ENCODE peak calls at places on chromosomes 16 and 17, in six cellular contexts. One of them, this sample, is unnamed.
A peak's percentile ranks its signal among the peaks of the same experiment; 100 is the strongest.

GRCh38 chr17:64632606-64633005 is 29.5 kb downstream of the SMURF2 start:
- DNase-seq in GM12865: no peak
- DNase-seq in osteoblast: no peak
- DNase-seq in neural progenitor cell: no peak
- DNase-seq in fibroblast of lung: peak; percentile 31
- DNase-seq in CD8-positive, alpha-beta T cell: no peak
- DNase-seq in this sample: no peak

GRCh38 chr17:19316756-19317358 is 45.7 kb downstream of the B9D1 start:
- DNase-seq in GM12865: no peak
- DNase-seq in osteoblast: no peak
- DNase-seq in neural progenitor cell: no peak
- DNase-seq in fibroblast of lung: peak; percentile 50
- DNase-seq in CD8-positive, alpha-beta T cell: no peak
- DNase-seq in this sample: no peak

GRCh38 chr16:12120331-12120981 is 143.9 kb downstream of the SNX29 start:
- DNase-seq in GM12865: no peak
- DNase-seq in osteoblast: peak; percentile 97
- DNase-seq in neural progenitor cell: no peak
- DNase-seq in fibroblast of lung: peak; percentile 70
- DNase-seq in CD8-positive, alpha-beta T cell: no peak
- DNase-seq in this sample: no peak

GRCh38 chr16:8866118-8866883 is 2.5 kb downstream of the CARHSP1 start:
- DNase-seq in GM12865: no peak
- DNase-seq in osteoblast: peak; percentile 90
- DNase-seq in neural progenitor cell: peak; percentile 96
- DNase-seq in fibroblast of lung: peak; percentile 31
- DNase-seq in CD8-positive, alpha-beta T cell: no peak
- DNase-seq in this sample: no peak

GRCh38 chr17:75983501-75984181 is 4.6 kb downstream of the TEN1 start:
- DNase-seq in GM12865: no peak
- DNase-seq in osteoblast: peak; percentile 11
- DNase-seq in neural progenitor cell: no peak
- DNase-seq in fibroblast of lung: peak; percentile 67
- DNase-seq in CD8-positive, alpha-beta T cell: no peak
- DNase-seq in this sample: no peak

GRCh38 chr17:35537569-35538209 is at the start of gene SLFN12L:
- DNase-seq in GM12865: peak; percentile 82
- DNase-seq in osteoblast: peak; percentile 41
- DNase-seq in neural progenitor cell: no peak
- DNase-seq in fibroblast of lung: no peak
- DNase-seq in CD8-positive, alpha-beta T cell: no peak
- DNase-seq in this sample: no peak

GRCh38 chr17:74816883-74817620 is 40.9 kb upstream of the NAT9 start:
- DNase-seq in GM12865: no peak
- DNase-seq in osteoblast: no peak
- DNase-seq in neural progenitor cell: no peak
- DNase-seq in fibroblast of lung: no peak
- DNase-seq in CD8-positive, alpha-beta T cell: no peak
- DNase-seq in this sample: no peak

GRCh38 chr17:50176559-50177471 is 11.0 kb downstream of the SGCA start:
- DNase-seq in GM12865: no peak
- DNase-seq in osteoblast: no peak
- DNase-seq in neural progenitor cell: no peak
- DNase-seq in fibroblast of lung: peak; percentile 33
- DNase-seq in CD8-positive, alpha-beta T cell: no peak
- DNase-seq in this sample: no peak

GRCh38 chr17:47999612-48000011 is 28.7 kb downstream of the CDK5RAP3 start:
- DNase-seq in GM12865: no peak
- DNase-seq in osteoblast: peak; percentile 91
- DNase-seq in neural progenitor cell: no peak
- DNase-seq in fibroblast of lung: peak; percentile 72
- DNase-seq in CD8-positive, alpha-beta T cell: no peak
- DNase-seq in this sample: no peak

GRCh38 chr17:49850772-49851386 is 3.0 kb upstream of the TAC4 start:
- DNase-seq in GM12865: no peak
- DNase-seq in osteoblast: peak; percentile 89
- DNase-seq in neural progenitor cell: peak; percentile 54
- DNase-seq in fibroblast of lung: no peak
- DNase-seq in CD8-positive, alpha-beta T cell: peak; percentile 5
- DNase-seq in this sample: no peak

GRCh38 chr16:67719048-67719777 is at the start of gene GFOD2:
- DNase-seq in GM12865: peak; percentile 96
- DNase-seq in osteoblast: peak; percentile 100
- DNase-seq in neural progenitor cell: peak; percentile 98
- DNase-seq in fibroblast of lung: peak; percentile 86
- DNase-seq in CD8-positive, alpha-beta T cell: peak; percentile 100
- DNase-seq in this sample: peak; percentile 77

GRCh38 chr16:67720236-67720635 is 1.1 kb upstream of the GFOD2 start:
- DNase-seq in GM12865: no peak
- DNase-seq in osteoblast: peak; percentile 84
- DNase-seq in neural progenitor cell: peak; percentile 5
- DNase-seq in fibroblast of lung: no peak
- DNase-seq in CD8-positive, alpha-beta T cell: no peak
- DNase-seq in this sample: no peak

GRCh38 chr16:67723151-67723915 is 4.2 kb upstream of the GFOD2 start:
- DNase-seq in GM12865: no peak
- DNase-seq in osteoblast: peak; percentile 85
- DNase-seq in neural progenitor cell: no peak
- DNase-seq in fibroblast of lung: peak; percentile 84
- DNase-seq in CD8-positive, alpha-beta T cell: no peak
- DNase-seq in this sample: peak; percentile 52

GRCh38 chr16:67718668-67719047 is 458 bp downstream of the GFOD2 start:
- DNase-seq in GM12865: peak; percentile 25
- DNase-seq in osteoblast: peak; percentile 65
- DNase-seq in neural progenitor cell: no peak
- DNase-seq in fibroblast of lung: no peak
- DNase-seq in CD8-positive, alpha-beta T cell: no peak
- DNase-seq in this sample: no peak

DNA sequence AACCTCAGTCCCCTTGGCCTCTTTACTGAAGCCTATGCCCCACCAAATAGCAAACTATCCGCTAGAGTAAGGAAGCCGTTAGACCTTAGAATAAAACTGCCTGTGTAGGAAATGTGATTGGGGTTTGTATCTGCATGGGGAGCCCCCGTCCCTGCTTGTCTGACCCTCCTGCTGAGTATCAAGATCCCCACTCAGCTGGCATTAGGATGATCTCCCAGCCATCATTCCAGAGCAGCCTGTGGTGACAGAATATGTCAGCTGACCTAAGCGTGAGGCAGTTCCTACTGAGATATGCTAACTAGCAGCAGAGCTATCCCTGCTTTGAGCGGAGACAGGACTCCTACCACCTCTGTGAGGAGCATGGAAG is 645 bp upstream of the GFOD2 start:
- DNase-seq in GM12865: peak; percentile 30
- DNase-seq in osteoblast: peak; percentile 87
- DNase-seq in neural progenitor cell: peak; percentile 57
- DNase-seq in fibroblast of lung: peak; percentile 67
- DNase-seq in CD8-positive, alpha-beta T cell: no peak
- DNase-seq in this sample: no peak
- H3K4me3 ChIP-seq in GM12865: peak overlapping the region; percentile 77
- H3K4me3 ChIP-seq in osteoblast: peak overlapping the region; percentile 95
- H3K4me3 ChIP-seq in neural progenitor cell: peak overlapping the region; percentile 79
- H3K4me3 ChIP-seq in fibroblast of lung: peak overlapping the region; percentile 57
- H3K4me3 ChIP-seq in CD8-positive, alpha-beta T cell: peak overlapping the region; percentile 68
- H3K4me3 ChIP-seq in this sample: peak overlapping the region; percentile 96

DNA sequence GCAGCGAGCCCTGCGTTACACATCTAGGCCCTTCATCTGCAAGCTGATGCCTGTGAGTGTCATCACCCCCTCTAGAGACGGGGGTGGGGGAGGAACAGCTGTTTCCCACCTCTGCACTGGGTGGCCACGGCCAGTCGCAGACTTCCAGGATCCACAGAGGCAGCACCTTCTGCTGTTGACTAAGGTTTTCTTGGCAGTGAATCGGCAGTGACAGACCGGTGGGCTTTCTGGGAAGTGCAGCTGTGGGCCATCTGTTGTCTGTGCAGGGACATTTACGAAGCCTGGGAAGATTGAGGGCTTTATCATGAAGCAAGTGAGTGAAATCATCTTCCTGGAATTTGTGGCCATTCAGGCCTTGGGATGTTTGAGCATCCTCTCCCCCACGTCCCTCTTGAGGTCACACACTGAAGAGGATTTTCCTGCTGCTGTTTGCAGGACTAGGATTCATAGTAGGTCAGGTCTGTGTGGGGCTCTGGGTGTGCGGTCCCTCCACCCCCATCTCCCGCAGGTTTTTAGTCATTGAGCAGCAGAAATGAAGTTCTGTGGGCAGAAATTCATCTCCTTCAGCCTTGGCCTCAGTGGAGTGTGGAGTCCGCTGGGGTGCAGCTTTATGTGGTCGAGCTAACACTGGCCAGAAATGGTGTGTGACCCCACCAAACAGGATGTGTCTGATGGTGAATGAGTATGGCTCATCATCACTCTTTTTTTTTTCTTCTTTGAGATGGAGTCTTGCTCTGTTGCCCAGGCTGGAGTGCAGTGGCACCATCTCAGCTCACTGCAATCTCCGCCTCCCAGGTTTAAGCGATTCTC is 12.0 kb downstream of the PGS1 start:
- DNase-seq in GM12865: no peak
- DNase-seq in osteoblast: peak; percentile 90
- DNase-seq in neural progenitor cell: no peak
- DNase-seq in fibroblast of lung: peak; percentile 99
- DNase-seq in CD8-positive, alpha-beta T cell: no peak
- DNase-seq in this sample: peak; percentile 94
- TF ChIP-seq CTCF in GM12865: no peak
- TF ChIP-seq CTCF in osteoblast: peak; percentile 34
- TF ChIP-seq CTCF in neural progenitor cell: peak; percentile 15
- TF ChIP-seq CTCF in fibroblast of lung: no peak
- TF ChIP-seq CTCF in CD8-positive, alpha-beta T cell: no peak
- TF ChIP-seq CTCF in this sample: no peak

DNA sequence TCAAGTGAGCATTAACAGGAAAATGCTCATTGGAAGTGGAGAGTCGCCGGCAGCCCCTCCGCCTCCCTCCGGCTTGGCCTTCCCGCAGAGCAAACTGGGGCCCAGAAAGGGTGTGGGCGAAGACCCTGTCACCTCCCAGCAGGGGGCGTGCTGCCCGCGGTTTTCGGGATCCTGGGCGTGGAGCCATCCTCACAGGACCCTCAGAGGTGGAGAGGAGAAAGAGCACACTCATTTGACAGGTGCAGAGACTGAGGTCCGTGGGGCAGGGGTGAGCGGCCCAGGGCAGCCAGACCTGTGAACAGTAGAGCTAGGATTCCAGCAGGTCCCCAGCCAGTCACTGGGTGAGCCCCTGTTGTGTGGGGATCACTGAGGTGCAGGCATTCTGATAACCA is 1002.9 kb downstream of the KCNJ18 start:
- DNase-seq in GM12865: no peak
- DNase-seq in osteoblast: no peak
- DNase-seq in neural progenitor cell: no peak
- DNase-seq in fibroblast of lung: no peak
- DNase-seq in CD8-positive, alpha-beta T cell: no peak
- DNase-seq in this sample: no peak
- H3K4me3 ChIP-seq in GM12865: no peak overlapping the region
- H3K4me3 ChIP-seq in osteoblast: no peak overlapping the region
- H3K4me3 ChIP-seq in neural progenitor cell: no peak overlapping the region
- H3K4me3 ChIP-seq in fibroblast of lung: no peak overlapping the region
- H3K4me3 ChIP-seq in CD8-positive, alpha-beta T cell: no peak overlapping the region
- H3K4me3 ChIP-seq in this sample: no peak overlapping the region

GRCh38 chr16:53220585-53220984 is 165.8 kb downstream of the CHD9 start:
- DNase-seq in GM12865: peak; percentile 9
- DNase-seq in osteoblast: no peak
- DNase-seq in neural progenitor cell: peak; percentile 25
- DNase-seq in fibroblast of lung: peak; percentile 53
- DNase-seq in CD8-positive, alpha-beta T cell: no peak
- DNase-seq in this sample: no peak
- TF ChIP-seq CTCF in GM12865: peak; percentile 12
- TF ChIP-seq CTCF in osteoblast: peak; percentile 46
- TF ChIP-seq CTCF in neural progenitor cell: peak; percentile 40
- TF ChIP-seq CTCF in fibroblast of lung: peak; percentile 40
- TF ChIP-seq CTCF in CD8-positive, alpha-beta T cell: peak; percentile 35
- TF ChIP-seq CTCF in this sample: peak; percentile 28

This sample was measured in HFF-Myc.